ENCODE peak calls at places on chromosomes 6 and 20, in ten cellular contexts. F, V, T, W, E, C, O, Y, A and B are unnamed samples.

GRCh38 chr6:48744948-48745347 is 634.0 kb upstream of the PTCHD4 start:
- DNase-seq in F (no peak), V (no peak), T (no peak), W (no peak), E (no peak), C (no peak), O (no peak), Y (no peak), A (no peak), B (peak; percentile 34)

GRCh38 chr6:101066481-101066880 is 185.4 kb upstream of the ASCC3 start:
- DNase-seq in F (no peak), V (no peak), T (no peak), W (no peak), E (no peak), C (no peak), O (no peak), Y (no peak), A (no peak), B (no peak)

GRCh38 chr20:40326794-40327193 is 362.2 kb downstream of the MAFB start:
- DNase-seq in F (no peak), V (no peak), T (no peak), W (no peak), E (no peak), C (no peak), O (no peak), Y (no peak), A (no peak), B (no peak)

GRCh38 chr6:108714012-108714773 is 134.0 kb upstream of the ARMC2 start:
- DNase-seq in F (peak; percentile 69), V (peak; percentile 41), T (peak; percentile 79), W (no peak), E (no peak), C (no peak), O (no peak), Y (no peak), A (no peak), B (peak; percentile 69)

GRCh38 chr6:71079707-71080106 is 122.8 kb upstream of the B3GAT2 start:
- DNase-seq in F (peak; percentile 23), V (no peak), T (no peak), W (no peak), E (no peak), C (no peak), O (no peak), Y (no peak), A (no peak), B (peak; percentile 44)

GRCh38 chr6:1792989-1793388 is 183.3 kb downstream of the FOXC1 start:
- DNase-seq in F (no peak), V (peak; percentile 58), T (no peak), W (no peak), E (no peak), C (peak; percentile 30), O (peak; percentile 2), Y (no peak), A (no peak), B (no peak)

GRCh38 chr6:150076196-150076893 is 7.4 kb upstream of the ULBP3 start:
- DNase-seq in F (no peak), V (no peak), T (no peak), W (no peak), E (no peak), C (no peak), O (no peak), Y (no peak), A (no peak), B (no peak)

GRCh38 chr20:61308171-61308795 is 56.2 kb downstream of the CDH4 start:
- DNase-seq in F (no peak), V (no peak), T (no peak), W (no peak), E (no peak), C (no peak), O (no peak), Y (no peak), A (no peak), B (no peak)

GRCh38 chr6:16851044-16851540 is 89.8 kb upstream of the ATXN1 start:
- DNase-seq in F (peak; percentile 33), V (no peak), T (no peak), W (no peak), E (no peak), C (no peak), O (no peak), Y (no peak), A (no peak), B (no peak)

GRCh38 chr6:152380993-152381898 is 255.9 kb downstream of the SYNE1 start:
- DNase-seq in F (peak; percentile 93), V (peak; percentile 78), T (peak; percentile 95), W (peak; percentile 72), E (peak; percentile 91), C (peak; percentile 63), O (no peak), Y (peak; percentile 75), A (peak; percentile 10), B (peak; percentile 95)
- H3K4me3 ChIP-seq in F (peak overlapping the region; percentile 71), V (peak overlapping the region; percentile 14), T (peak overlapping the region; percentile 58), W (peak overlapping the region; percentile 23), E (peak overlapping the region; percentile 10), C (peak overlapping the region; percentile 61), O (no peak overlapping the region), Y (peak overlapping the region; percentile 47), A (peak overlapping the region; percentile 18), B (peak overlapping the region; percentile 65)

GRCh38 chr6:21946298-21946783 is 350.5 kb downstream of the PRL start:
- DNase-seq in F (peak; percentile 48), V (no peak), T (no peak), W (no peak), E (no peak), C (no peak), O (no peak), Y (no peak), A (no peak), B (peak; percentile 71)

GRCh38 chr6:21947751-21948386 is 349.0 kb downstream of the PRL start:
- DNase-seq in F (no peak), V (no peak), T (no peak), W (no peak), E (no peak), C (no peak), O (no peak), Y (no peak), A (no peak), B (no peak)

GRCh38 chr6:21937466-21937865 is 343.9 kb downstream of the SOX4 start:
- DNase-seq in F (no peak), V (no peak), T (no peak), W (no peak), E (no peak), C (no peak), O (no peak), Y (no peak), A (no peak), B (no peak)

GRCh38 chr6:21941926-21942325 is 348.4 kb downstream of the SOX4 start:
- DNase-seq in F (no peak), V (no peak), T (no peak), W (no peak), E (no peak), C (no peak), O (no peak), Y (no peak), A (no peak), B (no peak)

DNA sequence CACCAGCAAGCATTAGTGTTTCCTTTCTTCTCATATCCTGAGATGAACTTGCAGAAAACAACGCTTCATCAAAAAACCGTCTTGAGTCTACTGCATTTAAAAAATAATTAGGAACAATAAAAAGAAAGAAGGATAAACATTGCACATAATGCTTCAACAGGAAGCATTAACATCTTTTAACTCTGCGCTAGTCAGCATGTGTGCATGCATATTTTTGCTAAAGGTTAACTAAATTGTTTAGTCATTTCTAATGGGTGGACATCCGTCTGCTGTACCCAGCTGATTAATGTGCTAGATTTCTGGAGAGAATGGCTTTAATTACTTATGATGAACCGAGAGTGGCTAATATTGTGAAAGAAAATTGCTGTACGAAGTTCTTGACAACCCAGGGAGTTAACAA is 349.4 kb downstream of the SOX4 start:
- DNase-seq in F (peak; percentile 4), V (no peak), T (no peak), W (no peak), E (no peak), C (no peak), O (no peak), Y (no peak), A (no peak), B (peak; percentile 51)
- H3K4me3 ChIP-seq in F (no peak overlapping the region), V (no peak overlapping the region), T (no peak overlapping the region), W (no peak overlapping the region), E (no peak overlapping the region), C (no peak overlapping the region), O (no peak overlapping the region), Y (no peak overlapping the region), A (no peak overlapping the region), B (no peak overlapping the region)

GRCh38 chr6:36130672-36131516 is 581 bp downstream of the MAPK13 start:
- DNase-seq in F (peak; percentile 20), V (peak; percentile 78), T (peak; percentile 74), W (peak; percentile 63), E (peak; percentile 89), C (no peak), O (no peak), Y (peak; percentile 64), A (peak; percentile 27), B (peak; percentile 24)

GRCh38 chr6:36129889-36130671 is at the start of gene MAPK13:
- DNase-seq in F (peak; percentile 36), V (peak; percentile 77), T (no peak), W (peak; percentile 56), E (peak; percentile 87), C (no peak), O (no peak), Y (no peak), A (peak; percentile 46), B (peak; percentile 39)

GRCh38 chr6:36132221-36132895 is 2.0 kb downstream of the MAPK13 start:
- DNase-seq in F (no peak), V (peak; percentile 4), T (no peak), W (no peak), E (peak; percentile 48), C (no peak), O (no peak), Y (no peak), A (no peak), B (no peak)

GRCh38 chr6:36133148-36133547 is 2.8 kb downstream of the MAPK13 start:
- DNase-seq in F (no peak), V (peak; percentile 4), T (peak; percentile 48), W (no peak), E (peak; percentile 73), C (no peak), O (no peak), Y (no peak), A (no peak), B (no peak)

DNA sequence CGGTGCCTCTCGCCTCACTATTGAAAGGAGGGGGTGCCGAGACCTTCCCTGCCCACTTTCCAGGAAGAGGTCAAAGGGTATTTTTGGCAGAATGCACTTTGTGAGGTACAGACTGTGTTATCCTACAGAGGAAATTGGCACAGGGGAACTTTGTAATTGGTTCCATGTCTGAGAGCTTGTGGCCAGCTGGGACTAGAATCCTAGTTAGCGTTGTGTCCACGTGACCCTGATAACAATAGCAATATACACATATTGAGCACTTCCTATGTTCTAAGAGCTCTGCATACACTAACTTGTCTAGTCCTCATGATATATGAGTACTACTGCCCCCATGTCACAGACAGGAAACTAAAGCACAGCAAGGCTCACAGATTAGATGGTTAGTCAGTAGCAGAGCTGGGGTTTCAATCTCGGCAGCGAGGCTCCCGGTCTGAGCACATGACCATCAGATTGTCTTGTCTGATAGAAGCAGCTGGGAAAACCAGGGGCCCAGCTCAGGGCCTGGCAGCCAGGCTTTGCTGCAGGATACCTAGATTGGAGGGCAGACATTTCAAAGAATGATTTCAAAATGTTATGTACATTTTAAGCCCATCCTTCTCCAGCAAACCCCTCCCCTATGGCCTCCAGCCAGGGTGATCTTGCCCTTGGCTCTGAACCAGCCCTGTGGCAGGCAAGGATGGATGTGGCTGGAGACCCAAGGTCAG is 1.4 kb downstream of the MAPK13 start:
- DNase-seq in F (peak; percentile 92), V (peak; percentile 88), T (no peak), W (peak; percentile 77), E (peak; percentile 87), C (no peak), O (no peak), Y (peak; percentile 67), A (no peak), B (peak; percentile 92)
- H3K4me3 ChIP-seq in F (no peak overlapping the region), V (no peak overlapping the region), T (peak overlapping the region; percentile 49), W (peak overlapping the region; percentile 47), E (no peak overlapping the region), C (no peak overlapping the region), O (no peak overlapping the region), Y (no peak overlapping the region), A (peak overlapping the region; percentile 43), B (peak overlapping the region; percentile 18)

GRCh38 chr20:34566978-34567884 is 8.7 kb downstream of the MAP1LC3A start:
- DNase-seq in F (no peak), V (peak; percentile 55), T (peak; percentile 28), W (no peak), E (no peak), C (no peak), O (no peak), Y (peak; percentile 61), A (no peak), B (no peak)
- H3K4me3 ChIP-seq in F (no peak overlapping the region), V (no peak overlapping the region), T (no peak overlapping the region), W (no peak overlapping the region), E (no peak overlapping the region), C (no peak overlapping the region), O (no peak overlapping the region), Y (no peak overlapping the region), A (no peak overlapping the region), B (no peak overlapping the region)